ENCODE peak calls at places on chromosomes 5 and 9, in six cellular contexts. I is lung, N is suprapubic skin, L is Panc1, X is left ventricle myocardium inferior, C is tibial nerve. Q is an unnamed sample. For H3K4me1 and H3K36me3, the result is how much of the 10 kb centered on the place peaks cover.

GRCh38 chr9:137691648-137692357 is 73.0 kb downstream of the EHMT1 start:
- DNase-seq in X (peak), C (no peak), N (no peak), L (no peak), I (peak), Q (no peak)

GRCh38 chr9:95076696-95077052 is 240.8 kb downstream of the FANCC start:
- DNase-seq in C (no peak), I (no peak), N (no peak), L (no peak), X (no peak), Q (no peak)

GRCh38 chr5:144198386-144198785 is 27.7 kb downstream of the KCTD16 start:
- DNase-seq in X (no peak), C (no peak), N (no peak), L (peak), I (no peak), Q (no peak)

GRCh38 chr5:107814183-107814582 is 143.4 kb upstream of the EFNA5 start:
- DNase-seq in I (no peak), N (no peak), L (no peak), X (no peak), C (no peak), Q (no peak)

GRCh38 chr5:175286981-175287380 is 157.0 kb downstream of the DRD1 start:
- DNase-seq in C (no peak), L (no peak), N (no peak), I (no peak), X (no peak), Q (no peak)

GRCh38 chr9:133457233-133457632 is 2.5 kb upstream of the CACFD1 start:
- DNase-seq in I (no peak), L (no peak), X (no peak), N (no peak), C (no peak), Q (no peak)

GRCh38 chr9:82423700-82424099 is 435.1 kb downstream of the SPATA31D1 start:
- DNase-seq in C (no peak), N (no peak), I (no peak), L (no peak), X (no peak), Q (no peak)

GRCh38 chr5:80697100-80697499 is 42.3 kb upstream of the DHFR start:
- DNase-seq in C (no peak), L (no peak), X (no peak), I (no peak), N (no peak), Q (no peak)

GRCh38 chr9:95284152-95284551 is 33.4 kb downstream of the FANCC start:
- DNase-seq in X (no peak), I (no peak), N (no peak), C (no peak), L (no peak), Q (no peak)

GRCh38 chr5:17224858-17225436 is 7.5 kb downstream of the BASP1 start:
- DNase-seq in C (no peak), X (no peak), L (no peak), I (no peak), N (no peak), Q (no peak)

GRCh38 chr9:122619996-122620395 is 5.5 kb downstream of the OR1Q1 start:
- DNase-seq in X (no peak), L (no peak), N (no peak), C (no peak), I (no peak), Q (no peak)

GRCh38 chr5:55467862-55468551 is 66.8 kb downstream of the PLPP1 start:
- DNase-seq in X (no peak), I (no peak), C (no peak), L (no peak), N (no peak), Q (no peak)

GRCh38 chr9:109880276-109881169 is 100.5 kb downstream of the PALM2AKAP2 start:
- DNase-seq in C (no peak), N (no peak), L (no peak), I (no peak), X (no peak), Q (peak)

GRCh38 chr5:168585119-168585912 is 6.1 kb upstream of the PANK3 start:
- DNase-seq in L (no peak), X (no peak), I (no peak), N (no peak), C (no peak), Q (no peak)

GRCh38 chr5:16430349-16431089 is 35.1 kb downstream of the ZNF622 start:
- DNase-seq in N (no peak), C (no peak), L (no peak), X (no peak), I (no peak), Q (no peak)

GRCh38 chr9:129036923-129037766 is 719 bp downstream of the MIGA2 start:
- DNase-seq in N (no peak), L (no peak), X (no peak), C (no peak), I (no peak), Q (no peak)

GRCh38 chr5:38060354-38060753 is 198.0 kb upstream of the EGFLAM start:
- DNase-seq in C (no peak), N (no peak), I (no peak), X (no peak), L (no peak), Q (no peak)

GRCh38 chr5:78509884-78510769 is 138.4 kb downstream of the LHFPL2 start:
- DNase-seq in C (no peak), L (no peak), N (peak), X (peak), I (peak), Q (no peak)

GRCh38 chr5:96297867-96298266 is 135.2 kb downstream of the PCSK1 start:
- DNase-seq in C (no peak), N (no peak), I (no peak), X (no peak), L (no peak), Q (no peak)

GRCh38 chr5:138065102-138065501 is 18.7 kb upstream of the WNT8A start:
- DNase-seq in N (no peak), I (no peak), C (no peak), L (no peak), X (no peak), Q (no peak)

GRCh38 chr9:134846187-134846586 is 34.4 kb upstream of the FCN2 start:
- DNase-seq in X (no peak), N (no peak), I (no peak), L (no peak), C (no peak), Q (no peak)

GRCh38 chr5:167392252-167392651 is 899.2 kb upstream of the WWC1 start:
- DNase-seq in I (no peak), X (no peak), N (no peak), L (no peak), C (no peak), Q (no peak)

GRCh38 chr5:68374770-68375518 is 159.4 kb downstream of the PIK3R1 start:
- DNase-seq in X (no peak), L (no peak), I (no peak), N (no peak), C (no peak), Q (no peak)

GRCh38 chr9:99303177-99303576 is 81.1 kb downstream of the SEC61B start:
- DNase-seq in L (no peak), C (no peak), N (no peak), I (no peak), X (no peak), Q (no peak)

GRCh38 chr5:74028406-74028805 is 402.4 kb downstream of the ARHGEF28 start:
- DNase-seq in I (no peak), N (no peak), L (no peak), C (no peak), X (no peak), Q (no peak)

GRCh38 chr5:75538201-75538600 is 26.5 kb downstream of the POLK start:
- DNase-seq in N (no peak), L (no peak), I (no peak), C (no peak), X (no peak), Q (no peak)

GRCh38 chr5:138212828-138213160 is 329 bp downstream of the CDC23 start:
- DNase-seq in N (peak), X (no peak), I (no peak), C (no peak), L (no peak), Q (no peak)

GRCh38 chr5:54959673-54960418 is 25.5 kb downstream of the ESM1 start:
- DNase-seq in C (no peak), N (no peak), L (no peak), I (no peak), X (no peak), Q (peak)

GRCh38 chr5:137563301-137563645 is 64.1 kb upstream of the SPOCK1 start:
- DNase-seq in C (no peak), X (no peak), N (no peak), I (no peak), L (no peak), Q (no peak)

GRCh38 chr5:149036970-149037369 is 25.9 kb downstream of the SH3TC2 start:
- DNase-seq in L (no peak), I (no peak), C (no peak), X (no peak), N (no peak), Q (no peak)

GRCh38 chr5:39201160-39201794 is 18.1 kb downstream of the FYB1 start:
- DNase-seq in L (no peak), I (no peak), X (no peak), N (no peak), C (no peak), Q (no peak)

GRCh38 chr5:176396330-176396729 is 7.8 kb downstream of the HIGD2A start:
- DNase-seq in C (no peak), I (no peak), X (no peak), N (no peak), L (no peak), Q (no peak)

GRCh38 chr5:76808142-76808691 is 10.6 kb upstream of the F2RL1 start:
- DNase-seq in C (no peak), I (no peak), L (no peak), N (no peak), X (no peak), Q (peak)

GRCh38 chr9:116002624-116003023 is 151.0 kb upstream of the PAPPA start:
- DNase-seq in C (no peak), X (no peak), N (no peak), L (no peak), I (no peak), Q (no peak)

GRCh38 chr5:109630109-109630508 is 59.6 kb upstream of the MAN2A1 start:
- DNase-seq in X (no peak), L (no peak), C (no peak), N (no peak), I (no peak), Q (no peak)
- H3K4me3 ChIP-seq in X (no peak), L (no peak), C (no peak), N (no peak), I (no peak), Q (no peak)

GRCh38 chr5:151065609-151066008 is 15.2 kb downstream of the TNIP1 start:
- DNase-seq in X (no peak), C (no peak), N (no peak), I (no peak), L (no peak), Q (no peak)
- H3K4me1 ChIP-seq in X (half or more), C (under half), N (half or more), I (under half), L (under half), Q (under half)

DNA sequence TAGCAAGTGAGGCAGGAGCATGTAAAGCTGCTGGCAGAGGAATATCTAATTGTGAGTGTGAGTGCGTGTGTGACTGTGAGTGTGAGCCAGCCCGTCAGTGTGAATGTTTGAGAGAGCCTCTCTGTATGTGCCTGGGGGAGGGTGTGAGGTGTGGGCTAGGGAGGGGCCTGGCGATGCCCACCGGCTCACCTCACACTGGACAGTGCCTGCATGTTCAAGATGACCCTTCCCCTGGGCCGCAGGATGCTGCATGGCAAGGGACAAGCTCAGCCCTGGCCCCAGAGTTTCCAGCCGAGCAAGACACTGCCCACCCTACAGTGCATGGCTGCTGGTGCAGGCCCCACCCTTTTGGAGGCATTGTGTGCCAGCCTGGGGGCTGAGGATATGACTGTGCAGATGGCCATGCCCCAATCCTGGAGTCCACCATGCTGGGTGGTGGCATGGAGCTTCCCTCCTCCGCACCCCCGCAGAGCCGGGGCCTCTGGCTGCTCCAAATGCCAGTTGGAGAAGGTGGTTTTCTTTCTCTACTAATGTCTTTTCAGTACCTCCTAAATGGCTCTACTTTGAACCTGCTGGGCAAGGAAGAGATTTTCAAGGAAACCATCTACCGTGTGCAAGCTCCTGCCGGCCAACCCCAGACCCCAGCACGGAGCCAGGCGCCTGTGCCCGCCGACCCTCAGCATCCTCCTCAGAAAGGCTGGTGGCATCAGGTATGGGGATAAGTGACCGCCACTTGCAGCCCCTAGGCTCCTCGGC is 27.6 kb downstream of the FGD3 start:
- DNase-seq in C (no peak), L (no peak), X (no peak), N (no peak), I (no peak), Q (no peak)
- H3K36me3 ChIP-seq in C (under half), L (under half), X (under half), N (under half), I (under half), Q (under half)

DNA sequence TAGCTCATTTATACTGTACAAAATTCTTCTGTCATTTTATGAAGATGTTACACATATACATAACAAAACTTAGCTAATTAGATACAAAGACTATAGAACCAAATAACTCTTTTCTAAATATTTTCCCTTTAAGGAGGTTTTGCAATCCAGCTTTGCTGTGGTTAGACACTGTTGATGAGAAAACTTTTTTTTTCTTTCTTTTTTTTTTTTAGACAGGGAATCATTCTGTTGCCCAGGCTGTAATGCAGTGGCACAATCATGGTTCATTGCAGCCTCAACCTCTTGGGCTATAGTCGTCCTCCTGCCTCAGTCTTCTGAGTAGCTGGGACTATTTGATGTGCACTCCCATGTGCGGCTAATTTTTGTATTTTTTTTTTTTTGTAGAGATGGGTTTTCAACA is 38.5 kb upstream of the CDKN2B start:
- DNase-seq in C (no peak), I (no peak), X (no peak), L (no peak), N (no peak), Q (no peak)
- H3K4me3 ChIP-seq in C (no peak), I (no peak), X (no peak), L (no peak), N (no peak), Q (no peak)

DNA sequence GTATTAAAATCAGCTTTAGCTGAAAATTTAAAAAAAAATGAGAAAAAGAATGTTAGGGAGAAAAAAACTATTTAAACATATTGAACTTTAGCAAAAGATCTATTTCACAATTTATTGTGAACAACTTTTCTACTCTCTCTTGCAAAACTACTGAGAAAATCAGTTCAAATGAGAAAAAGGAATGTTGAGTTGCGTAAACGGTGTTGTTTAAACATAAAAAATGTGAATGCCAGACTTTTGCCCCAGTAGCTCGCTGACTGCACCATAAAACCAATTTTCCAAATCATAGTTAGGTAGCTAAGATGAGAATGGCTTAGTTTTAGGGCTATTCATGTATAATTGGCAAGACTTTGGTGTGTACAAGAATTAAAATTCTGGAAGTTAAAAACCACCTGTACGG is 13.4 kb upstream of the RAD23B start:
- DNase-seq in L (no peak), N (no peak), X (no peak), I (no peak), C (no peak), Q (no peak)
- H3K4me1 ChIP-seq in L (under half), N (under half), X (under half), I (under half), C (under half), Q (under half)

DNA sequence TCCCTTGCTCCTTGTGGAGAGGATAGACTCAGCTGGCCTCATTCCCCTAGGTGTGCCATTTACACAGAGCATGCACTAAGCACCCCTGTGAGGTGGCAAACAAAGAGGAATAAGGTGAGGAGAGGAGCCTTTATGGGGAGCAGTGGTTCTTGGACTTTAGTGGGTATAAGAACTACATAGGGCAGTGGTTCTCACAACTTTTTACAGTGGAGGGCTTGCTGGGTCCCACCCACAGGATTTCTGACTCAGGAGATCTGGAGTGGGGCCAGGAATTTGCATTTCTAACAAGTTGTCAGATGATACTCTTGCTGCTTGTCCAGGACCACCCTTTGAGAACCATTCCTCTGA is 42.0 kb downstream of the CSF1R start:
- DNase-seq in I (no peak), L (no peak), C (no peak), X (no peak), N (no peak), Q (no peak)
- H3K36me3 ChIP-seq in I (under half), L (under half), C (half or more), X (half or more), N (half or more), Q (under half)

GRCh38 chr9:121556082-121556481 is 56.4 kb upstream of the GGTA1 start:
- DNase-seq in X (no peak), N (no peak), L (no peak), C (no peak), I (no peak), Q (no peak)

GRCh38 chr9:121550041-121550440 is 50.4 kb upstream of the GGTA1 start:
- DNase-seq in N (no peak), C (no peak), X (no peak), I (no peak), L (no peak), Q (no peak)

GRCh38 chr9:121551985-121552753 is 52.5 kb upstream of the GGTA1 start:
- DNase-seq in L (no peak), I (no peak), X (no peak), C (no peak), N (no peak), Q (no peak)

GRCh38 chr9:121545875-121546423 is 46.3 kb upstream of the GGTA1 start:
- DNase-seq in I (peak), N (peak), X (peak), L (peak), C (peak), Q (peak)

DNA sequence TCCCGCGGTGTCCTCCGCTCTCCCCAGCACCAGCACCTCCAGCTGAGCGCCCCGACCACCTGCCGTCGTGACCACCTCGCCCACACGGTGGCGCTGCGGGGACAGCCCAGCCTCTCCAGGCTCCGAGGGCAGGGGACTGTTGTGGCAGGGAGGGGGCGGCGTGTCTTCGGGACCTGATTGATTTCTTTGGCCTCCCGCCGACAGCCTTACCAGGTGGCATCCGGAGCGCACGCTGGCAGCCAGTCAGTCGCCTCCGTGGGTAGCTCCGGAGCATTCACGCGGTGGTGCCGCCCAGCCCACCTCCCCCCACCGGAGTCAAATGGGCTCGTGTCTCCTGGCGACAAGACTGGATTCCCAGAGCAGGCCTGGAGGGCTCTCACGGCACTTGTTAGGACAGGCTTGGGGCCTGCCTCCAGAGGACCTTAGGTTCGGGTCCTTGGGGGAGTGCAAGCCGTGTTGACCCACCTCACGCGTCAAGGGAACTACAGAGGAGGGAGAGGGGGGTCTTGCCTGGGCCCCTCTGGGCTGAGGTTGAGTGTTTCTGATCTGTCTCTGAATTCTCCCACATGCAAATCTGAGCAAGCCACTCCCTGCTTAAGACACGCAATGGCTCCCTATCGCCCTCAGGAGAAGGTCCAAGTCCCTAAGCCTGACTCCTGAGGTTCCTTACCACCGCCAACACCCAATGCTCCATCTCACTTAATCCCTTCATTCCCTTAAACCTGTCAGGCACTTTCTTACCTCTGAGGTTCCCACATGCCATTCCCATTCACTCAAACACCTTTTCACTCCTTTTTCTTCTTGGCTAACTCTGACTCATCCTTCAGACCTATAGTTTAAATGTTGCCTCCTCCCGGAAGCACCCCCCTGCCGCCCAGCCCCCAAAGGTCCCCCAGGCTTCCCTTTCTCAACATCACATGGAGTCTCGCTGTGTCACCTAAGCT is 51.2 kb upstream of the GGTA1 start:
- DNase-seq in L (no peak), C (peak), N (peak), I (peak), X (peak), Q (peak)
- H3K4me3 ChIP-seq in L (peak), C (no peak), N (peak), I (no peak), X (peak), Q (peak)

Q was measured in iPS DF 6.9.